ENCODE peak calls at places on chromosomes 5 and 9, in ten cellular contexts. G is K562, T is fibroblast of lung, R is endodermal cell, B is neural progenitor cell, H is SK-N-SH, N is IMR-90, J is colonic mucosa, M is HepG2, Y is H9. A is an unnamed sample.
A peak's percentile ranks its signal among the peaks of the same experiment; 100 is the strongest.

GRCh38 chr9:113523421-113524141 is 60.1 kb downstream of the RGS3 start:
- DNase-seq in G (no peak), T (peak; percentile 12), R (no peak), B (no peak), H (no peak), N (no peak), J (peak; percentile 63), M (no peak), Y (no peak), A (no peak)

GRCh38 chr9:120583958-120584369 is 4.0 kb upstream of the CDK5RAP2 start:
- DNase-seq in G (peak; percentile 53), T (peak; percentile 93), R (peak; percentile 61), B (no peak), H (peak; percentile 62), N (peak; percentile 93), J (peak; percentile 28), M (peak; percentile 85), Y (peak; percentile 37), A (peak; percentile 16)

GRCh38 chr5:176629853-176630680 is at the start of the genes EIF4E1B and SNCB:
- DNase-seq in G (peak; percentile 74), T (peak; percentile 50), R (peak; percentile 87), B (peak; percentile 87), H (peak; percentile 91), N (no peak), J (no peak), M (no peak), Y (peak; percentile 71), A (no peak)

GRCh38 chr5:56262269-56262668 is 29.1 kb upstream of the ANKRD55 start:
- DNase-seq in G (no peak), T (no peak), R (no peak), B (no peak), H (no peak), N (no peak), J (no peak), M (no peak), Y (no peak), A (no peak)

GRCh38 chr5:2669913-2670312 is 81.6 kb downstream of the IRX2 start:
- DNase-seq in G (no peak), T (no peak), R (peak; percentile 53), B (no peak), H (no peak), N (no peak), J (no peak), M (no peak), Y (no peak), A (no peak)

GRCh38 chr9:12922209-12922914 is 147.5 kb downstream of the LURAP1L start:
- DNase-seq in G (no peak), T (no peak), R (no peak), B (no peak), H (no peak), N (no peak), J (no peak), M (no peak), Y (no peak), A (no peak)

GRCh38 chr9:113390192-113390960 is 10.7 kb downstream of the ALAD start:
- DNase-seq in G (no peak), T (no peak), R (no peak), B (no peak), H (peak; percentile 3), N (no peak), J (no peak), M (no peak), Y (no peak), A (no peak)

GRCh38 chr9:112890106-112891081 is at the start of gene SLC46A2:
- DNase-seq in G (no peak), T (no peak), R (peak; percentile 80), B (peak; percentile 70), H (peak; percentile 73), N (no peak), J (no peak), M (no peak), Y (peak; percentile 69), A (no peak)

GRCh38 chr5:131812371-131813160 is 15.7 kb upstream of the FNIP1 start:
- DNase-seq in G (no peak), T (no peak), R (no peak), B (no peak), H (no peak), N (no peak), J (no peak), M (no peak), Y (no peak), A (no peak)

GRCh38 chr5:61205013-61205412 is 42.7 kb upstream of the SMIM15 start:
- DNase-seq in G (no peak), T (no peak), R (no peak), B (no peak), H (no peak), N (no peak), J (no peak), M (no peak), Y (no peak), A (no peak)

GRCh38 chr9:137590469-137591383 is at the start of gene ZMYND19:
- DNase-seq in G (peak; percentile 100), T (peak; percentile 72), R (peak; percentile 94), B (peak; percentile 97), H (peak; percentile 100), N (peak; percentile 81), J (peak; percentile 87), M (peak; percentile 73), Y (peak; percentile 85), A (peak; percentile 62)

GRCh38 chr5:54309751-54310432 is 481 bp downstream of the ARL15 start:
- DNase-seq in G (peak; percentile 31), T (peak; percentile 29), R (peak; percentile 86), B (peak; percentile 45), H (no peak), N (peak; percentile 10), J (peak; percentile 61), M (no peak), Y (no peak), A (no peak)

GRCh38 chr5:90279091-90279490 is 130.5 kb downstream of the CETN3 start:
- DNase-seq in G (no peak), T (peak; percentile 62), R (no peak), B (no peak), H (no peak), N (no peak), J (no peak), M (no peak), Y (no peak), A (no peak)

GRCh38 chr9:4298255-4299005 is 1.4 kb downstream of the GLIS3 start:
- DNase-seq in G (no peak), T (peak; percentile 39), R (peak; percentile 83), B (peak; percentile 56), H (peak; percentile 44), N (peak; percentile 27), J (peak; percentile 70), M (no peak), Y (peak; percentile 37), A (no peak)

GRCh38 chr5:56412601-56413379 is 179.7 kb upstream of the ANKRD55 start:
- DNase-seq in G (no peak), T (no peak), R (no peak), B (no peak), H (no peak), N (no peak), J (peak; percentile 36), M (no peak), Y (no peak), A (no peak)

GRCh38 chr5:72860499-72860898 is 44.0 kb downstream of the TNPO1 start:
- DNase-seq in G (no peak), T (peak; percentile 82), R (no peak), B (no peak), H (no peak), N (peak; percentile 76), J (no peak), M (no peak), Y (no peak), A (no peak)

DNA sequence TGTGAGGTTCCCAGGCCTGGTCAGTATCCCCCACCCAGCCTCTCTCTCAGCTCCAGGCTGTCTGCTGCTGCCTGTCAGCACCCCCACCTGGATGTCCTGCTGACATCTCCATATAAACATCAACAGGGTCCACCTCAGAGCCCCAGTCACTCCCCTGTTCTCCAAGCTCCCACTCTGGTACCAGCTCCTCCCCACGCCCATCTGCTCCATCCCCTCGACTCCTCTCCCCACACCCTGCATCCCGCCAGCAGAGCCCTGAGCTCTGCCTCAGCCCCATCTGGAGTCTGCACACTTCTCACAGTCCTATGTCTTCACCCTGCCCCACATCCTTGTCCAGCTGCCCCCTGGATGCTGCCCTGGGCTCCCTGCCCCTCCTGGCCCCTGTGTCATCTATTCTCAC is 67.7 kb upstream of the LRRTM2 start:
- DNase-seq in G (no peak), T (no peak), R (peak; percentile 46), B (no peak), H (no peak), N (no peak), J (no peak), M (no peak), Y (no peak), A (no peak)
- H3K27ac ChIP-seq in G (no peak overlapping the region), T (no peak overlapping the region), R (no peak overlapping the region), B (no peak overlapping the region), H (no peak overlapping the region), N (no peak overlapping the region), J (no peak overlapping the region), M (no peak overlapping the region), Y (no peak overlapping the region), A (no peak overlapping the region)

GRCh38 chr9:107105784-107106183 is 177.3 kb upstream of the RAD23B start:
- DNase-seq in G (no peak), T (no peak), R (no peak), B (no peak), H (no peak), N (no peak), J (no peak), M (no peak), Y (no peak), A (no peak)
- H3K27me3 ChIP-seq in G (no peaks in the 10 kb centered on the region), T (no peaks in the 10 kb centered on the region), R (peaks cover 56% of the 10 kb centered on the region), B (no peaks in the 10 kb centered on the region), H (no peaks in the 10 kb centered on the region), N (no peaks in the 10 kb centered on the region), J (no peaks in the 10 kb centered on the region), M (no peaks in the 10 kb centered on the region), Y (no peaks in the 10 kb centered on the region), A (peaks cover 22% of the 10 kb centered on the region)

GRCh38 chr9:127700594-127701255 is 6.1 kb upstream of the CFAP157 start:
- DNase-seq in G (no peak), T (no peak), R (no peak), B (no peak), H (no peak), N (no peak), J (no peak), M (no peak), Y (no peak), A (no peak)
- H3K9ac ChIP-seq in G (no peak overlapping the region), T (no peak overlapping the region), R (no peak overlapping the region), B (no peak overlapping the region), H (no peak overlapping the region), N (no peak overlapping the region), J (no peak overlapping the region), M (no peak overlapping the region), Y (no peak overlapping the region), A (no peak overlapping the region)

GRCh38 chr5:7781899-7782298 is 69.0 kb downstream of the CFAP90 start:
- DNase-seq in G (no peak), T (no peak), R (no peak), B (no peak), H (no peak), N (no peak), J (no peak), M (no peak), Y (no peak), A (no peak)

GRCh38 chr5:7789567-7789966 is 61.4 kb downstream of the CFAP90 start:
- DNase-seq in G (no peak), T (no peak), R (no peak), B (no peak), H (no peak), N (no peak), J (no peak), M (no peak), Y (no peak), A (no peak)

DNA sequence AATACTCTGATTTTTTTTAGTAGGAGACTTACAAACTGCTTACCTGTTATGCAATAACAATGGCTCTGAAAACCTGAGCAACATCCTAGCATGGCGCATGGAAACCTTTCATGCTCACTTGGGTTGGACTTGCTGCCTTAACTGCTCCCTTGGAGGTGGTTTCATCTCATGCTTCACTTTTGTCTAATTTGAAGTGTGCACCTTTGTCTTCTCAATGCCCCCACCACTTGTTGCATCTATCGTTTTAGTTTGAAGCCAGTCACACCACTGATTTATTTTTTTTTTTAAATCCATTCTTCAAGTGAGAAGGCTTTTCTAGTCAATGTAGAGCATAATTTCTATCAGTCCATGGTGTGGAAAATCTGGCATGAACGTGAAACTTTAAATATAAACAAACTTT is 63.2 kb downstream of the CFAP90 start:
- DNase-seq in G (no peak), T (no peak), R (no peak), B (no peak), H (no peak), N (no peak), J (no peak), M (no peak), Y (no peak), A (no peak)
- H3K27ac ChIP-seq in G (no peak overlapping the region), T (no peak overlapping the region), R (no peak overlapping the region), B (no peak overlapping the region), H (no peak overlapping the region), N (no peak overlapping the region), J (no peak overlapping the region), M (no peak overlapping the region), Y (no peak overlapping the region), A (no peak overlapping the region)

A was measured in HCT116.